ENCODE peak calls at places on chromosomes 13 and 19, in seven cellular contexts. T, Z, D, L, R, A and Y are unnamed samples.

GRCh38 chr13:110557610-110558305 is 3.8 kb downstream of the RAB20 start:
- DNase-seq in T (no peak), Z (no peak), D (no peak), L (no peak), R (no peak), A (no peak), Y (no peak)

GRCh38 chr19:1383311-1384084 is at the start of gene NDUFS7:
- DNase-seq in T (peak; percentile 91), Z (peak; percentile 92), D (peak; percentile 94), L (peak; percentile 79), R (peak; percentile 80), A (peak; percentile 93), Y (peak; percentile 87)

GRCh38 chr19:47228937-47229673 is 1.9 kb downstream of the BBC3 start:
- DNase-seq in T (peak; percentile 79), Z (peak; percentile 61), D (no peak), L (no peak), R (no peak), A (peak; percentile 43), Y (no peak)

GRCh38 chr19:1149259-1150045 is 24.6 kb downstream of the SBNO2 start:
- DNase-seq in T (no peak), Z (no peak), D (no peak), L (no peak), R (no peak), A (no peak), Y (no peak)

GRCh38 chr19:35928507-35928906 is 7.7 kb upstream of the LRFN3 start:
- DNase-seq in T (no peak), Z (no peak), D (no peak), L (no peak), R (no peak), A (no peak), Y (no peak)

GRCh38 chr19:16566702-16567101 is 5.5 kb downstream of the SLC35E1 start:
- DNase-seq in T (no peak), Z (no peak), D (no peak), L (no peak), R (no peak), A (no peak), Y (no peak)

GRCh38 chr13:47621931-47622330 is 379.1 kb downstream of the SUCLA2 start:
- DNase-seq in T (no peak), Z (peak; percentile 38), D (no peak), L (no peak), R (no peak), A (no peak), Y (no peak)

GRCh38 chr13:109436055-109436622 is 350.2 kb downstream of the IRS2 start:
- DNase-seq in T (no peak), Z (no peak), D (no peak), L (no peak), R (no peak), A (no peak), Y (no peak)

GRCh38 chr13:26253787-26254582 is at the start of gene CDK8:
- DNase-seq in T (peak; percentile 96), Z (peak; percentile 87), D (peak; percentile 92), L (peak; percentile 38), R (peak; percentile 83), A (peak; percentile 97), Y (peak; percentile 89)

GRCh38 chr19:45790942-45791341 is 1.7 kb downstream of the DMWD start:
- DNase-seq in T (no peak), Z (no peak), D (no peak), L (no peak), R (no peak), A (no peak), Y (no peak)

GRCh38 chr19:4066682-4067395 is at the start of gene ZBTB7A:
- DNase-seq in T (peak; percentile 79), Z (peak; percentile 61), D (no peak), L (no peak), R (peak; percentile 59), A (peak; percentile 63), Y (peak; percentile 61)

GRCh38 chr19:51490676-51491075 is 10.9 kb downstream of the SIGLEC12 start:
- DNase-seq in T (no peak), Z (no peak), D (no peak), L (no peak), R (no peak), A (no peak), Y (peak; percentile 48)

GRCh38 chr13:102877285-102877684 is 31.5 kb downstream of the ERCC5 start:
- DNase-seq in T (peak; percentile 33), Z (peak; percentile 61), D (no peak), L (no peak), R (no peak), A (peak; percentile 5), Y (no peak)

GRCh38 chr13:113789167-113789566 is 30.1 kb downstream of the TMEM255B start:
- DNase-seq in T (no peak), Z (no peak), D (no peak), L (no peak), R (no peak), A (no peak), Y (no peak)

GRCh38 chr19:8333771-8334457 is 9.1 kb downstream of the KANK3 start:
- DNase-seq in T (no peak), Z (no peak), D (no peak), L (no peak), R (no peak), A (no peak), Y (peak; percentile 66)

GRCh38 chr19:33700408-33700757 is 78.6 kb downstream of the CHST8 start:
- DNase-seq in T (no peak), Z (no peak), D (no peak), L (no peak), R (no peak), A (no peak), Y (no peak)

GRCh38 chr13:112510002-112510780 is 77.8 kb downstream of the TUBGCP3 start:
- DNase-seq in T (peak; percentile 78), Z (peak; percentile 71), D (peak; percentile 62), L (peak; percentile 53), R (peak; percentile 9), A (peak; percentile 94), Y (peak; percentile 80)

GRCh38 chr19:41156207-41156606 is 36.8 kb upstream of the CYP2S1 start:
- DNase-seq in T (no peak), Z (no peak), D (no peak), L (no peak), R (no peak), A (no peak), Y (no peak)

GRCh38 chr19:36489920-36490415 is 607 bp upstream of the ZNF566 start:
- DNase-seq in T (no peak), Z (peak; percentile 95), D (peak; percentile 93), L (peak; percentile 93), R (peak; percentile 90), A (peak; percentile 99), Y (peak; percentile 96)

GRCh38 chr19:21022996-21023395 is 2.5 kb downstream of the ZNF430 start:
- DNase-seq in T (peak; percentile 48), Z (peak; percentile 66), D (no peak), L (no peak), R (no peak), A (peak; percentile 25), Y (no peak)

GRCh38 chr13:96089749-96090239 is at the start of gene HS6ST3:
- DNase-seq in T (peak; percentile 7), Z (no peak), D (peak; percentile 57), L (peak; percentile 38), R (peak; percentile 27), A (peak; percentile 70), Y (peak; percentile 79)

GRCh38 chr19:44315883-44316282 is 11.1 kb upstream of the ZNF235 start:
- DNase-seq in T (no peak), Z (no peak), D (no peak), L (no peak), R (no peak), A (no peak), Y (no peak)

GRCh38 chr13:98416408-98416807 is 160.5 kb downstream of the STK24 start:
- DNase-seq in T (no peak), Z (no peak), D (no peak), L (no peak), R (peak; percentile 57), A (no peak), Y (no peak)

GRCh38 chr13:65594255-65594654 is 1635.9 kb downstream of the PCDH9 start:
- DNase-seq in T (peak; percentile 34), Z (peak; percentile 82), D (no peak), L (no peak), R (no peak), A (no peak), Y (no peak)

GRCh38 chr19:33392341-33393285 is 19.1 kb downstream of the CEBPG start:
- DNase-seq in T (no peak), Z (no peak), D (no peak), L (no peak), R (no peak), A (no peak), Y (no peak)

GRCh38 chr19:23395041-23395721 is at the start of gene ZNF91:
- DNase-seq in T (peak; percentile 96), Z (peak; percentile 96), D (peak; percentile 91), L (peak; percentile 91), R (peak; percentile 97), A (peak; percentile 99), Y (peak; percentile 97)

GRCh38 chr19:13920524-13920923 is 14.5 kb downstream of the CC2D1A start:
- DNase-seq in T (no peak), Z (no peak), D (no peak), L (no peak), R (no peak), A (no peak), Y (no peak)

GRCh38 chr19:15466851-15467733 is 2.7 kb upstream of the RASAL3 start:
- DNase-seq in T (peak; percentile 68), Z (peak; percentile 43), D (no peak), L (no peak), R (no peak), A (no peak), Y (no peak)
- H2BK5ac ChIP-seq in T (no peak overlapping the region), Z (no peak overlapping the region), D (no peak overlapping the region), L (no peak overlapping the region), R (no peak overlapping the region), A (no peak overlapping the region), Y (no peak overlapping the region)

GRCh38 chr19:11355160-11356073 is at the start of gene PLPPR2:
- DNase-seq in T (peak; percentile 91), Z (peak; percentile 81), D (peak; percentile 86), L (peak; percentile 77), R (peak; percentile 88), A (peak; percentile 96), Y (peak; percentile 92)
- H3K4me2 ChIP-seq in T (peak within 1 kb of the TSS; percentile 75), Z (peak within 1 kb of the TSS; percentile 95), D (peak within 1 kb of the TSS; percentile 80), L (peak within 1 kb of the TSS; percentile 94), R (peak within 1 kb of the TSS; percentile 60), A (peak within 1 kb of the TSS; percentile 33), Y (peak within 1 kb of the TSS; percentile 4)

GRCh38 chr13:88754141-88754540 is 1083.0 kb downstream of the SLITRK5 start:
- DNase-seq in T (no peak), Z (no peak), D (no peak), L (no peak), R (no peak), A (no peak), Y (no peak)
- H2BK5ac ChIP-seq in T (no peak overlapping the region), Z (no peak overlapping the region), D (no peak overlapping the region), L (no peak overlapping the region), R (no peak overlapping the region), A (no peak overlapping the region), Y (no peak overlapping the region)

DNA sequence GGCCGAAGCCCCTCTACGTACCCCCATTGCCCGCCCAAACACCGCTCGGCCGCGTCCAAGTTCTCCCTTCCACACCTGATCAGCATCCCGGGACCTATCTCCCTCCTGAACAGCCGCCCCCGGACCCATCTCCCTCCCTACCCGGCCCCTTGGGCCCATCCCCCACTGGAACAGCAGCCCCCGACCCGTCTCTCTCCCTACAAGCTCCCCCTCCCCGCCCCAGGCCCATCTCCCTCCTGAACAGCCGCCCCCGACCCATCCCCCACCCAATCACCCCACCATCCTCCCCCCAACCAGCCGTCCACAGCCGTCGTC is 608 bp downstream of the ZSCAN1 start:
- DNase-seq in T (no peak), Z (no peak), D (peak; percentile 17), L (no peak), R (no peak), A (peak; percentile 37), Y (no peak)
- H3K4me2 ChIP-seq in T (no peak overlapping the region), Z (no peak overlapping the region), D (peak overlapping the region; percentile 83), L (peak overlapping the region; percentile 59), R (peak overlapping the region; percentile 75), A (peak overlapping the region; percentile 40), Y (peak overlapping the region; percentile 9)